ENCODE peak calls at places on chromosomes 4 and X, in six cellular contexts. P is epithelial cell of proximal tubule, V is esophagus squamous epithelium, L is WERI-Rb-1, N is BE2C, M is fibroblast of mammary gland. X is an unnamed sample.

GRCh38 chrX:154890990-154891639 is 5.0 kb downstream of the F8A1 start:
- DNase-seq in N (no peak), V (no peak), M (no peak), L (no peak), P (no peak), X (no peak)

GRCh38 chrX:124634363-124634762 is 288.0 kb downstream of the SH2D1A start:
- DNase-seq in N (no peak), V (no peak), L (no peak), P (no peak), M (no peak), X (no peak)

GRCh38 chrX:100975212-100975611 is 5.7 kb downstream of the ARL13A start:
- DNase-seq in V (no peak), L (no peak), P (no peak), M (peak), N (no peak), X (no peak)

GRCh38 chr4:93466440-93466839 is 362.1 kb upstream of the ATOH1 start:
- DNase-seq in M (no peak), L (peak), P (no peak), V (no peak), N (no peak), X (no peak)

GRCh38 chrX:117510453-117510852 is 606.2 kb downstream of the KLHL13 start:
- DNase-seq in L (no peak), V (no peak), P (no peak), N (peak), M (no peak), X (no peak)

GRCh38 chr4:112145326-112145819 is at the start of gene FAM241A:
- DNase-seq in L (peak), N (peak), V (peak), M (peak), P (no peak), X (peak)

GRCh38 chrX:148784859-148785655 is 284.6 kb downstream of the AFF2 start:
- DNase-seq in L (no peak), M (no peak), N (no peak), P (no peak), V (no peak), X (no peak)

GRCh38 chr4:119118397-119118796 is 17.2 kb upstream of the MYOZ2 start:
- DNase-seq in M (peak), V (no peak), L (no peak), P (no peak), N (no peak), X (no peak)

GRCh38 chrX:8673211-8673610 is 58.7 kb downstream of the ANOS1 start:
- DNase-seq in V (no peak), M (peak), N (no peak), P (no peak), L (no peak), X (no peak)

GRCh38 chr4:135120190-135120589 is 918.6 kb upstream of the PABPC4L start:
- DNase-seq in M (no peak), P (no peak), L (no peak), V (no peak), N (no peak), X (no peak)

GRCh38 chrX:115535844-115536243 is 25.1 kb upstream of the PLS3 start:
- DNase-seq in N (no peak), M (no peak), L (no peak), V (no peak), P (no peak), X (no peak)

GRCh38 chrX:149531599-149531998 is 9.2 kb upstream of the EOLA1 start:
- DNase-seq in P (no peak), V (no peak), M (peak), L (no peak), N (no peak), X (no peak)

GRCh38 chr4:26290276-26290675 is 30.5 kb upstream of the RBPJ start:
- DNase-seq in V (no peak), P (no peak), M (no peak), L (no peak), N (no peak), X (no peak)

GRCh38 chr4:103244251-103244650 is 46.1 kb upstream of the CENPE start:
- DNase-seq in V (no peak), P (no peak), M (no peak), L (no peak), N (no peak), X (no peak)

GRCh38 chr4:52880994-52881393 is 18.9 kb downstream of the RASL11B start:
- DNase-seq in V (no peak), M (no peak), N (no peak), P (no peak), L (no peak), X (no peak)

GRCh38 chr4:41360911-41361830 is 104.4 kb downstream of the UCHL1 start:
- DNase-seq in M (peak), P (no peak), N (peak), L (peak), V (no peak), X (no peak)

GRCh38 chrX:51641421-51642021 is 22.8 kb upstream of the CENPVL3 start:
- DNase-seq in V (no peak), M (peak), L (no peak), P (peak), N (peak), X (peak)

GRCh38 chr4:103904126-103904525 is 184.3 kb upstream of the TACR3 start:
- DNase-seq in P (no peak), N (no peak), L (no peak), M (peak), V (no peak), X (no peak)

GRCh38 chr4:161581262-161581661 is 582.5 kb downstream of the FSTL5 start:
- DNase-seq in L (no peak), P (no peak), V (no peak), N (no peak), M (no peak), X (no peak)

GRCh38 chr4:80594696-80595095 is 259.2 kb downstream of the CFAP299 start:
- DNase-seq in L (no peak), M (no peak), N (no peak), P (peak), V (no peak), X (no peak)

GRCh38 chrX:109125304-109125703 is 356.6 kb downstream of the GUCY2F start:
- DNase-seq in P (no peak), V (no peak), M (no peak), L (no peak), N (no peak), X (no peak)

GRCh38 chr4:34732170-34732569 is 1512.1 kb downstream of the ARAP2 start:
- DNase-seq in P (no peak), N (no peak), M (no peak), L (no peak), V (no peak), X (no peak)

GRCh38 chr4:646460-646859 is 21.1 kb downstream of the PDE6B start:
- DNase-seq in N (peak), M (no peak), L (no peak), P (no peak), V (no peak), X (no peak)

GRCh38 chrX:3271485-3272186 is 74.8 kb downstream of the MXRA5 start:
- DNase-seq in N (no peak), P (no peak), V (no peak), L (no peak), M (peak), X (peak)

GRCh38 chr4:123046096-123046495 is 123.7 kb upstream of the NUDT6 start:
- DNase-seq in M (no peak), P (no peak), V (no peak), L (no peak), N (no peak), X (no peak)

GRCh38 chr4:120749445-120750151 is 172.9 kb downstream of the PRDM5 start:
- DNase-seq in P (no peak), V (no peak), L (peak), M (no peak), N (no peak), X (no peak)

GRCh38 chr4:116925900-116926457 is 159.4 kb downstream of the TRAM1L1 start:
- DNase-seq in L (peak), P (no peak), M (no peak), V (no peak), N (peak), X (no peak)

GRCh38 chrX:72372735-72373134 is 67.0 kb upstream of the CITED1 start:
- DNase-seq in N (no peak), M (no peak), P (no peak), L (no peak), V (no peak), X (no peak)

GRCh38 chrX:46739736-46740135 is 19.2 kb downstream of the SLC9A7 start:
- DNase-seq in P (no peak), V (no peak), N (no peak), M (no peak), L (no peak), X (no peak)

GRCh38 chr4:148986951-148987350 is 544.7 kb upstream of the NR3C2 start:
- DNase-seq in N (no peak), L (no peak), P (peak), V (no peak), M (no peak), X (no peak)

GRCh38 chrX:148192547-148192946 is 211.4 kb downstream of the FMR1NB start:
- DNase-seq in N (no peak), P (no peak), V (no peak), L (no peak), M (no peak), X (no peak)

GRCh38 chr4:185381794-185382193 is 13.9 kb downstream of the LRP2BP start:
- DNase-seq in P (no peak), V (no peak), N (no peak), M (peak), L (no peak), X (no peak)

GRCh38 chr4:110085131-110085530 is 113.3 kb downstream of the ELOVL6 start:
- DNase-seq in N (peak), V (no peak), P (no peak), M (no peak), L (no peak), X (no peak)

GRCh38 chrX:39869846-39870601 is 227.7 kb downstream of the BCOR start:
- DNase-seq in P (no peak), M (peak), V (no peak), N (no peak), L (no peak), X (no peak)

GRCh38 chr4:138870739-138871633 is 144.6 kb upstream of the NOCT start:
- DNase-seq in N (peak), L (peak), M (peak), P (no peak), V (no peak), X (peak)

GRCh38 chr4:38501698-38502097 is 162.3 kb upstream of the KLF3 start:
- DNase-seq in V (no peak), L (no peak), N (no peak), P (no peak), M (no peak), X (no peak)

GRCh38 chr4:6992728-6993655 is 50.2 kb upstream of the TADA2B start:
- DNase-seq in V (no peak), L (no peak), N (peak), M (no peak), P (no peak), X (no peak)

GRCh38 chrX:69959712-69960111 is 90.0 kb downstream of the AWAT2 start:
- DNase-seq in M (no peak), V (no peak), L (no peak), N (no peak), P (no peak), X (no peak)

DNA sequence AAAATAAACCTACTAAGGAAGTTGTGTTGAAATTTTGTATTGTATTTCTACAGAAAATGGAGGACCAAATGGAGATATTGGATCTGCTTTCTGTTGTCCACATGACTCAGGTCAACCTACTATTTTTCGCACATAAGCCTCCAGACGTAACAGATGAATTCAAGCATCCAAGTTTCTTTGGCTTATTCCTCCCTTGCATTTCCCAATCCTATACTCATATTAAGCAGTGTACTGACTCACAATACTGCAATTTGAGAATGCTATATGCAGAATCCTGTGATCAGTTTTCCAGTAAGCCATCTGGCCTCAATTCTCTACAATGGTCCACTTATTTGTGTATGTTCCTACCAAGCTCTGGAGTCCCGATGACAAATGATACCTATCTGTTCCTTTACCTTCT is 75.7 kb downstream of the ASB9 start:
- DNase-seq in N (no peak), V (no peak), P (no peak), M (peak), L (no peak), X (no peak)
- TF ChIP-seq CTCF in N (no peak), V (no peak), P (no peak), M (no peak), L (no peak), X (no peak)

DNA sequence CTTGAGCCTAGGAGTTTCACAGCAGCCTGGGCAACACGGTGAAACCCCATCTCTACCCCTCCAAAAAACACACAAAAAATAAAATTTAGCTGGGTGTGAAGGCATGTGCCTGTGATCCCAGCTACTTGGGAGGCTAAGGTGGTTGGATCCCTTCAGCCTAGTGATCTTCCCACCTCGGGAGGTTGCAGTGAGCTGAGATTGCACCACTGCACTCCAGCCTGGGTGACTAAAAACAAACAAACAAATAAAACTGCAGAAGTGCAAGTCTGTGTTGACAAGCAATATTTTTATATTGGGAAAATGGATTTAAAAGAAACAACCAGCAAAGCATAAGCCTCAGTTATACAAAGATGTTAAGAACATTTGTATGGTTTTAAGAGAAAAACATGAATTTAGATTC is 46.1 kb downstream of the IGFBP7 start:
- DNase-seq in L (no peak), M (no peak), V (no peak), P (no peak), N (no peak), X (no peak)
- TF ChIP-seq CTCF in L (no peak), M (no peak), V (no peak), P (no peak), N (no peak), X (no peak)

DNA sequence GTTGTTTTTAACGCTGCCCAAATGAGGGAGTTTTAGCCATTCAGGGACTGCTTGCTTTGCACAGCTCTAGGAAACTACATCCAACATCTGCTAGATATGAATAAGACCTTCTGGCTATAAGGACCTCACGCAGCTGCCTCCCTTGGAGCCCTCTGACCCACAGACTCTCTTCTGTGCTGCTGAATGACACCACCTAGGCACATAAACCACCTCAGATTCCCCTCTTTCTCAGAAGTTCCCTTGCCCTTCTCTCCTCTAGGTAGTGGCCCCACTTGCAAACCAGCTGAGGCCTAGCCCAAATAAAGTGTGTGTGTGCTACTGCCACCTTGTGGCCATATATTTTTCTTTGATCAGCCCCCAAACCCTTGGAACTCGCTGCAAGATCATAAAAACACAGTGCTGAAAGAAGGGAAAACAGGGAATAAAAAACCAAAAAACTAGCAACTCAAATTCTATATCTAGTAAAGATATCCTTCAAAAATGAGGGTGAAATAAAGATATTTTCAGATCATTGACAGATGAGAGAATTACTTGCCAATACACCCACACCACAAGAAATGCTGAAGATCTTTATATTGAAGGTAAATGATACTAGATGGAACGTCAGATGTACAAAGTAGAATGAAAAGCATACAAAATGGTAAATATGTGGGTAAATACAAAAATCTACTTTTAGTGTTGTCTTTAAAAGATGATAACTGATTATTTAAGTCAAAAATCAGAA is 265.9 kb downstream of the ADAMTS3 start:
- DNase-seq in P (no peak), L (peak), V (no peak), N (peak), M (peak), X (no peak)
- TF ChIP-seq CTCF in P (peak), L (peak), V (peak), N (peak), M (peak), X (peak)

GRCh38 chr4:186669159-186669720 is 54.4 kb downstream of the FAT1 start:
- DNase-seq in P (no peak), L (no peak), N (no peak), V (no peak), M (peak), X (peak)
- TF ChIP-seq CTCF in P (peak), L (no peak), N (peak), V (peak), M (peak), X (peak)

DNA sequence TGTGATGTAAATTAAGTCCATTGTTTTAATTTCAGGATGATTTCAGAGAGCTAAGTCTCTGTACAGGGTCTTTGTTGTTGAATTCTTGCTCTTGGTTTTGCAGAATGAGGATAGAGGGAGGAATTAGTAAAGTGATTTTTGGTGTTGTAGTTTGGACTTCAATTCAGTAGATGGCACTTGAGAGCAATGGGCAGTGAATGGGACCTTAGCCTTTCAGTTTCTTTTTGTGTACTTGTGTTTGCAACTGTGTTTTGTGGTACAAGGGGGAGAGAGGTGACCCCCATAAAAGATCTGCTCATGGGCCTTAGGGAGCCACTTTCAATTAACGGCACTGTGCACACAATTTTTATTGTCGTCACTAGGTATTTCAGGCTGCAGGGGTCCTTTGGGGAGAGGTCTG is 340.0 kb downstream of the DCAF12L2 start:
- DNase-seq in L (no peak), V (no peak), N (no peak), M (no peak), P (no peak), X (no peak)
- TF ChIP-seq CTCF in L (peak), V (no peak), N (no peak), M (no peak), P (peak), X (no peak)

GRCh38 chr4:118004088-118004487 is 30.2 kb upstream of the NDST3 start:
- DNase-seq in V (no peak), L (no peak), P (no peak), N (no peak), M (no peak), X (no peak)

GRCh38 chr4:118005883-118006282 is 28.4 kb upstream of the NDST3 start:
- DNase-seq in N (no peak), V (no peak), P (no peak), L (no peak), M (no peak), X (no peak)
- TF ChIP-seq CTCF in N (peak), V (no peak), P (peak), L (peak), M (no peak), X (no peak)

GRCh38 chr4:28709821-28710330 is 1849.2 kb downstream of the STIM2 start:
- DNase-seq in L (no peak), V (no peak), P (no peak), N (no peak), M (peak), X (no peak)
- TF ChIP-seq CTCF in L (no peak), V (no peak), P (no peak), N (no peak), M (no peak), X (no peak)

GRCh38 chr4:153270361-153270760 is 66.1 kb downstream of the TRIM2 start:
- DNase-seq in M (no peak), L (no peak), V (no peak), N (no peak), P (no peak), X (no peak)
- TF ChIP-seq CTCF in M (no peak), L (no peak), V (no peak), N (no peak), P (no peak), X (no peak)

GRCh38 chr4:40046311-40046980 is 10.2 kb upstream of the N4BP2 start:
- DNase-seq in N (no peak), P (no peak), V (no peak), M (peak), L (no peak), X (no peak)
- TF ChIP-seq CTCF in N (no peak), P (peak), V (no peak), M (no peak), L (no peak), X (no peak)